ENCODE peak calls at places on chromosomes 1 and 21, in four cellular contexts. G is AG09309, Z is AG10803, F is BJ. P is an unnamed sample.

GRCh38 chr1:13697738-13698137 is 2.2 kb upstream of the PRDM2 start:
- DNase-seq in Z (no peak), F (no peak), G (no peak), P (no peak)

GRCh38 chr1:22123071-22123390 is 19.9 kb downstream of the WNT4 start:
- DNase-seq in Z (peak), G (no peak), F (no peak), P (no peak)

GRCh38 chr1:83905315-83905907 is 93.5 kb downstream of the TTLL7 start:
- DNase-seq in Z (peak), G (no peak), F (no peak), P (no peak)

GRCh38 chr1:108877858-108878257 is 1.1 kb downstream of the GPSM2 start:
- DNase-seq in G (no peak), F (no peak), Z (peak), P (no peak)

GRCh38 chr1:46166521-46167462 is 8.1 kb upstream of the TSPAN1 start:
- DNase-seq in F (no peak), Z (no peak), G (no peak), P (no peak)

GRCh38 chr1:41511239-41511540 is 26.7 kb upstream of the EDN2 start:
- DNase-seq in F (no peak), G (no peak), Z (no peak), P (no peak)

GRCh38 chr1:29196863-29197589 is 15.3 kb upstream of the SRSF4 start:
- DNase-seq in Z (peak), G (peak), F (peak), P (peak)

GRCh38 chr1:236654957-236655356 is 31.3 kb upstream of the ACTN2 start:
- DNase-seq in Z (no peak), F (no peak), G (no peak), P (no peak)

GRCh38 chr1:220151454-220151853 is 57.5 kb downstream of the IARS2 start:
- DNase-seq in G (no peak), F (no peak), Z (peak), P (no peak)

GRCh38 chr1:36115931-36116330 is 9.1 kb downstream of the COL8A2 start:
- DNase-seq in F (no peak), Z (peak), G (no peak), P (no peak)

GRCh38 chr1:64982134-64982533 is 15.8 kb upstream of the JAK1 start:
- DNase-seq in F (no peak), Z (no peak), G (no peak), P (no peak)

GRCh38 chr1:94922756-94923465 is 4.0 kb downstream of the CNN3 start:
- DNase-seq in Z (peak), F (no peak), G (peak), P (no peak)
- H3K4me3 ChIP-seq in Z (peak), F (no peak), G (peak), P (peak)

GRCh38 chr1:51926171-51926812 is 47.8 kb upstream of the NRDC start:
- DNase-seq in G (no peak), F (no peak), Z (peak), P (no peak)
- TF ChIP-seq CTCF in G (peak), F (peak), Z (peak), P (peak)

GRCh38 chr21:41680444-41681335 is 86.2 kb downstream of the RIPK4 start:
- DNase-seq in Z (no peak), F (no peak), G (no peak), P (no peak)
- H3K4me3 ChIP-seq in Z (no peak), F (no peak), G (no peak), P (no peak)

DNA sequence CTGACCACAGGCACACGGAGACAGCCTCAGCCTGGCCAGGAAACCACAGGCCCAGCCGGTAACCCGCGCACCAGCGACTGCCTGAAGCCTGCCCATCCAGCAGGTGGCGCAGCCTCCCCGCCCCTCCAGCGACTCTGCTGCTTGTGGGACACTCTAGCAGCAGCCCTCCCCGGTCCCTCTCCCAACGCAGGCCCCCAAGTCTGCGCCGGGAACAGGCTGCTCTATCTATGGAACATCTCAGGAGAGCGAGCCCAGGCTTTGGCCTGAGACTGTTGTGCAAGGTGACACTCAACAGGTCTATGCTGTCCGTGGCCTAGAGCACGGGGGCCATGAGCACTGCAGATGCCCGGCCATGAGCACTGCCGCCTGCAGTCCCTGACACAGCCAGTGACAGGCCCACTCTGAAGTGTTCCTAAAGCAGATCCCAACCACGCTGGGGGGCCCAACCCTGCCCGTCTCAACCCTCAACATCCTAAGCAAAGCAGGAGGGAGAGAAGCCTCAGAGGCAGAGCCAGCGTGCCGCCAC is 28.4 kb downstream of the WDR4 start:
- DNase-seq in F (no peak), Z (peak), G (no peak), P (no peak)
- TF ChIP-seq CTCF in F (peak), Z (peak), G (peak), P (peak)

DNA sequence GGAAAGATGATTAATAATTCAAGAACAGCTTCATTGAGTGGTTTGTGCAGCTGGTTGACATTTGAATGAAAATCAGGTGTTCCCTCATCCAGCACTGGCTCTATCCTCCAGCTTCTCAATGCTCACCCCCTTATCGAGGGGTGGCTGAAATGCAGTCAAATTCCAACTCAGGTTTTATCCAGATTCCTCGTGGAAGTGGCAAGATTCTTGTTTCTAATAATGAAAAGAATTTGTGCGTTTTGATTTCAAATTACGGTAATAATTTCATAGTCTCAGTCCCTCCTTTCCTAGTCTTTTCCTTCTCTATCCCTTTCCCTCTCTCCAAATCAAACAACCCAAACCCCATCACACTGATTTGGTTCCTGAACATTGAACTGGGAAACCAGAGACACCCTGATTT is 3.1 kb downstream of the CNIH3 start:
- DNase-seq in Z (no peak), F (no peak), G (no peak), P (no peak)
- H3K4me3 ChIP-seq in Z (peak), F (no peak), G (no peak), P (peak)

DNA sequence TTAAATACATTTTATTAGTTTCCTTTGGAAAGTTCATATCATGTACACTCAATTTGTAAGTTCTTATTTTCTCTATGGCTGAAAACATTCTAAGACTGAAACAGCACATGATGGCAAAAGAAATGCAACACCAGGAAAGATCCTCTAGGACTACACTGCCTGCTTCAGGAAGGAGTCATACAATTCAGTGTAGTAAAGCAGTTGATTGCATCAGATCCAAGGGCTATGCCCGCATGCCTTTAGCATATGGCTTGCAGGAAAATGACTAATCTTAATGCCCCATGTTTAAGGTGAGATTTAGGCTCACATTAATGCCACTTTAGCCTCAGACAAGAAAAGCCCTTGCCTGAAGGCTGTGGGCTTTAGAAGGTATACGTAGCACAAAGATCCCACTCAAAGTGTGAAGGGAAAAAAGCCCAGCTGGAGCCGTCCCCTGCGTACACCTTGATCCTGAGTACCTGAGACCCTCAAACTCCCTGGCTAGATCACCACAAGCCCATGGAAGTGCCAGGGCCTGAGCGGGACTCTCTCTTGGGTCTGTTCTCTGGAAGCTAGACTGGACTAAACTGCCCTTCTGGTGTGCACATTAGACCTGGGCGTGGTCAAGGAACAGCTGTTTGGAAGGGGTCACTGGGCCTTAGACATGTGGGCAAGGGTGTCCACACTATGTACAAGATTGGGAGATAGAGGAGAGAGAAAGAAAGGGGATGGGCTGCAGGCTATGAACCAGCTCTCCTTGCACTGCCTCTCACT is 52.9 kb downstream of the ESRRG start:
- DNase-seq in F (no peak), Z (peak), G (no peak), P (no peak)
- TF ChIP-seq CTCF in F (no peak), Z (no peak), G (no peak), P (no peak)

GRCh38 chr1:151617995-151618394 is 6.1 kb downstream of the SNX27 start:
- DNase-seq in Z (no peak), F (no peak), G (no peak), P (no peak)

GRCh38 chr1:151618470-151618869 is 6.6 kb downstream of the SNX27 start:
- DNase-seq in F (no peak), Z (no peak), G (no peak), P (no peak)

GRCh38 chr1:151620286-151620685 is 8.4 kb downstream of the SNX27 start:
- DNase-seq in F (no peak), Z (peak), G (no peak), P (peak)

GRCh38 chr1:151619489-151620093 is 7.7 kb downstream of the SNX27 start:
- DNase-seq in G (no peak), Z (peak), F (no peak), P (peak)

DNA sequence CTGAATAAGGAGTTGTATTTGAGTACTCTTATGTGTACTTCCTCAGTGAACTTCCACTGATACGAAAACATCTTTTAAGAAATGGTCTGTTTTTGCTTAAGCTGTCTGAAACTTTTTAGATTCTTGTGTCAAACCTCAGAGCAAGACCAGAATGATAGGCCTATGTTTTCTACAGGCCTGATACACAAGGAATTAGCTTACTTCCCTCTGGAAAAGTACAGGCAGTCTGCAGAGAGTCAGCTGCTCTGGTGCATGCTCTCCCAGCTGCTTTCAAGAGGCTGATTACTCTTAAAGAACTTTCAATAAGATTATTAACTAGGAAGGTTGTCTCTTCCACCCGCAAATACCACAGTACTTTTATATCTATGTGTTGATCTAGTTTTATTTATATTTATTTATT is 9.5 kb downstream of the SNX27 start:
- DNase-seq in Z (no peak), F (no peak), G (no peak), P (no peak)
- H3K4me3 ChIP-seq in Z (no peak), F (no peak), G (no peak), P (no peak)

DNA sequence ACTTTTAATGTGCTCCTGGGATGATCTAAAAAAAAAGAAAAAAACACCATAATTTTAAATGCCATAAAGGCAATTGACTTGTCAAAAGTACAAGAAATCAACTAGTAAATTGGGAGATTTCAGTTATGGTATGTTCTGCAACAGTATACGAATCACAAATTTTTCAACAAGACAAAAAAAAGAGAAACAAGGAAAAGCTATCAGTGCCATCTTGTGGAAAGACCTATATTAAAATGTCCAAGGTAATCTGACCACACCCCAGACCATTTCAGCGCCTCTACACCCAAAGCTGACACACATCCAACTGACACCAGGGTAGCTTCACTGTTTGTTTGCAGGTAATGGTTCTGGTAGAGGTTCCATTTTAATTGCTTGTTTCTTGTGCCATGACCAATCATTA is 5.0 kb upstream of the DUSP23 start:
- DNase-seq in G (no peak), F (no peak), Z (peak), P (no peak)
- TF ChIP-seq CTCF in G (no peak), F (no peak), Z (peak), P (no peak)

GRCh38 chr1:151065089-151065645 is 5.0 kb downstream of the MLLT11 start:
- DNase-seq in G (no peak), Z (no peak), F (no peak), P (no peak)

GRCh38 chr1:151067185-151067584 is 3.4 kb upstream of the GABPB2 start:
- DNase-seq in G (no peak), F (no peak), Z (no peak), P (no peak)

GRCh38 chr1:151072224-151072623 is 1.7 kb downstream of the GABPB2 start:
- DNase-seq in G (no peak), F (no peak), Z (no peak), P (no peak)

GRCh38 chr1:151069103-151069486 is 1.5 kb upstream of the GABPB2 start:
- DNase-seq in F (no peak), Z (no peak), G (no peak), P (no peak)
- H3K4me3 ChIP-seq in F (no peak), Z (no peak), G (no peak), P (no peak)